ENCODE peak calls at places on chromosomes 2 and 18, in nine cellular contexts. One of them, this sample, is unnamed.

GRCh38 chr2:233414273-233414654 is 60.0 kb downstream of the DGKD start:
- DNase-seq in cardiac fibroblast: peak; percentile 31
- DNase-seq in activated CD8-positive, alpha-beta memory T cell treated with anti-CD3 and anti-CD28 coated beads for 4 hours: no peak
- DNase-seq in amygdala: no peak
- DNase-seq in activated naive CD8-positive, alpha-beta T cell treated with anti-CD3 and anti-CD28 coated beads, Interleukin-2, amount 50 U/mL, for 16 hours: no peak
- DNase-seq in AML-193: no peak
- DNase-seq in stimulated activated CD8-positive, alpha-beta memory T cell treated with anti-CD3 and anti-CD28 coated beads, Interleukin-12 subunit alpha, Interleukin-12 subunit beta, amount 100 ng/mL, for 1 hour: no peak
- DNase-seq in ACHN: peak; percentile 93
- DNase-seq in GM04504: no peak
- DNase-seq in this sample: no peak

GRCh38 chr18:42183746-42184145 is 228.7 kb downstream of the PIK3C3 start:
- DNase-seq in cardiac fibroblast: peak; percentile 43
- DNase-seq in activated CD8-positive, alpha-beta memory T cell treated with anti-CD3 and anti-CD28 coated beads for 4 hours: no peak
- DNase-seq in amygdala: no peak
- DNase-seq in activated naive CD8-positive, alpha-beta T cell treated with anti-CD3 and anti-CD28 coated beads, Interleukin-2, amount 50 U/mL, for 16 hours: no peak
- DNase-seq in AML-193: no peak
- DNase-seq in stimulated activated CD8-positive, alpha-beta memory T cell treated with anti-CD3 and anti-CD28 coated beads, Interleukin-12 subunit alpha, Interleukin-12 subunit beta, amount 100 ng/mL, for 1 hour: no peak
- DNase-seq in ACHN: peak; percentile 87
- DNase-seq in GM04504: peak; percentile 59
- DNase-seq in this sample: peak; percentile 84

GRCh38 chr2:163611557-163611906 is 124.3 kb downstream of the FIGN start:
- DNase-seq in cardiac fibroblast: no peak
- DNase-seq in activated CD8-positive, alpha-beta memory T cell treated with anti-CD3 and anti-CD28 coated beads for 4 hours: no peak
- DNase-seq in amygdala: no peak
- DNase-seq in activated naive CD8-positive, alpha-beta T cell treated with anti-CD3 and anti-CD28 coated beads, Interleukin-2, amount 50 U/mL, for 16 hours: no peak
- DNase-seq in AML-193: no peak
- DNase-seq in stimulated activated CD8-positive, alpha-beta memory T cell treated with anti-CD3 and anti-CD28 coated beads, Interleukin-12 subunit alpha, Interleukin-12 subunit beta, amount 100 ng/mL, for 1 hour: no peak
- DNase-seq in ACHN: no peak
- DNase-seq in GM04504: no peak
- DNase-seq in this sample: no peak

GRCh38 chr18:70380915-70381896 is 92.4 kb downstream of the SOCS6 start:
- DNase-seq in cardiac fibroblast: peak; percentile 26
- DNase-seq in activated CD8-positive, alpha-beta memory T cell treated with anti-CD3 and anti-CD28 coated beads for 4 hours: no peak
- DNase-seq in amygdala: peak; percentile 88
- DNase-seq in activated naive CD8-positive, alpha-beta T cell treated with anti-CD3 and anti-CD28 coated beads, Interleukin-2, amount 50 U/mL, for 16 hours: no peak
- DNase-seq in AML-193: no peak
- DNase-seq in stimulated activated CD8-positive, alpha-beta memory T cell treated with anti-CD3 and anti-CD28 coated beads, Interleukin-12 subunit alpha, Interleukin-12 subunit beta, amount 100 ng/mL, for 1 hour: no peak
- DNase-seq in ACHN: no peak
- DNase-seq in GM04504: no peak
- DNase-seq in this sample: no peak

GRCh38 chr2:69969991-69970390 is 8.6 kb upstream of the ASPRV1 start:
- DNase-seq in cardiac fibroblast: no peak
- DNase-seq in activated CD8-positive, alpha-beta memory T cell treated with anti-CD3 and anti-CD28 coated beads for 4 hours: no peak
- DNase-seq in amygdala: no peak
- DNase-seq in activated naive CD8-positive, alpha-beta T cell treated with anti-CD3 and anti-CD28 coated beads, Interleukin-2, amount 50 U/mL, for 16 hours: no peak
- DNase-seq in AML-193: no peak
- DNase-seq in stimulated activated CD8-positive, alpha-beta memory T cell treated with anti-CD3 and anti-CD28 coated beads, Interleukin-12 subunit alpha, Interleukin-12 subunit beta, amount 100 ng/mL, for 1 hour: no peak
- DNase-seq in ACHN: no peak
- DNase-seq in GM04504: no peak
- DNase-seq in this sample: no peak

GRCh38 chr2:12177052-12177994 is 430.9 kb downstream of the LPIN1 start:
- DNase-seq in cardiac fibroblast: peak; percentile 84
- DNase-seq in activated CD8-positive, alpha-beta memory T cell treated with anti-CD3 and anti-CD28 coated beads for 4 hours: no peak
- DNase-seq in amygdala: no peak
- DNase-seq in activated naive CD8-positive, alpha-beta T cell treated with anti-CD3 and anti-CD28 coated beads, Interleukin-2, amount 50 U/mL, for 16 hours: no peak
- DNase-seq in AML-193: peak; percentile 49
- DNase-seq in stimulated activated CD8-positive, alpha-beta memory T cell treated with anti-CD3 and anti-CD28 coated beads, Interleukin-12 subunit alpha, Interleukin-12 subunit beta, amount 100 ng/mL, for 1 hour: no peak
- DNase-seq in ACHN: no peak
- DNase-seq in GM04504: peak; percentile 64
- DNase-seq in this sample: peak; percentile 48

GRCh38 chr2:240574386-240575100 is 6.3 kb downstream of the RNPEPL1 start:
- DNase-seq in cardiac fibroblast: no peak
- DNase-seq in activated CD8-positive, alpha-beta memory T cell treated with anti-CD3 and anti-CD28 coated beads for 4 hours: no peak
- DNase-seq in amygdala: no peak
- DNase-seq in activated naive CD8-positive, alpha-beta T cell treated with anti-CD3 and anti-CD28 coated beads, Interleukin-2, amount 50 U/mL, for 16 hours: no peak
- DNase-seq in AML-193: no peak
- DNase-seq in stimulated activated CD8-positive, alpha-beta memory T cell treated with anti-CD3 and anti-CD28 coated beads, Interleukin-12 subunit alpha, Interleukin-12 subunit beta, amount 100 ng/mL, for 1 hour: no peak
- DNase-seq in ACHN: no peak
- DNase-seq in GM04504: no peak
- DNase-seq in this sample: no peak

GRCh38 chr2:61763605-61764034 is 90.2 kb downstream of the FAM161A start:
- DNase-seq in cardiac fibroblast: peak; percentile 91
- DNase-seq in activated CD8-positive, alpha-beta memory T cell treated with anti-CD3 and anti-CD28 coated beads for 4 hours: no peak
- DNase-seq in amygdala: peak; percentile 84
- DNase-seq in activated naive CD8-positive, alpha-beta T cell treated with anti-CD3 and anti-CD28 coated beads, Interleukin-2, amount 50 U/mL, for 16 hours: no peak
- DNase-seq in AML-193: peak; percentile 28
- DNase-seq in stimulated activated CD8-positive, alpha-beta memory T cell treated with anti-CD3 and anti-CD28 coated beads, Interleukin-12 subunit alpha, Interleukin-12 subunit beta, amount 100 ng/mL, for 1 hour: no peak
- DNase-seq in ACHN: peak; percentile 95
- DNase-seq in GM04504: peak; percentile 71
- DNase-seq in this sample: peak; percentile 60

GRCh38 chr2:240932724-240933047 is 26.6 kb downstream of the CROCC2 start:
- DNase-seq in cardiac fibroblast: no peak
- DNase-seq in activated CD8-positive, alpha-beta memory T cell treated with anti-CD3 and anti-CD28 coated beads for 4 hours: no peak
- DNase-seq in amygdala: no peak
- DNase-seq in activated naive CD8-positive, alpha-beta T cell treated with anti-CD3 and anti-CD28 coated beads, Interleukin-2, amount 50 U/mL, for 16 hours: no peak
- DNase-seq in AML-193: no peak
- DNase-seq in stimulated activated CD8-positive, alpha-beta memory T cell treated with anti-CD3 and anti-CD28 coated beads, Interleukin-12 subunit alpha, Interleukin-12 subunit beta, amount 100 ng/mL, for 1 hour: no peak
- DNase-seq in ACHN: no peak
- DNase-seq in GM04504: no peak
- DNase-seq in this sample: no peak

GRCh38 chr2:150485114-150485870 is 2.2 kb downstream of the RND3 start:
- DNase-seq in cardiac fibroblast: peak; percentile 80
- DNase-seq in activated CD8-positive, alpha-beta memory T cell treated with anti-CD3 and anti-CD28 coated beads for 4 hours: no peak
- DNase-seq in amygdala: peak; percentile 30
- DNase-seq in activated naive CD8-positive, alpha-beta T cell treated with anti-CD3 and anti-CD28 coated beads, Interleukin-2, amount 50 U/mL, for 16 hours: no peak
- DNase-seq in AML-193: no peak
- DNase-seq in stimulated activated CD8-positive, alpha-beta memory T cell treated with anti-CD3 and anti-CD28 coated beads, Interleukin-12 subunit alpha, Interleukin-12 subunit beta, amount 100 ng/mL, for 1 hour: no peak
- DNase-seq in ACHN: peak; percentile 75
- DNase-seq in GM04504: peak; percentile 26
- DNase-seq in this sample: no peak

GRCh38 chr2:226795281-226796011 is 4.2 kb downstream of the IRS1 start:
- DNase-seq in cardiac fibroblast: no peak
- DNase-seq in activated CD8-positive, alpha-beta memory T cell treated with anti-CD3 and anti-CD28 coated beads for 4 hours: no peak
- DNase-seq in amygdala: no peak
- DNase-seq in activated naive CD8-positive, alpha-beta T cell treated with anti-CD3 and anti-CD28 coated beads, Interleukin-2, amount 50 U/mL, for 16 hours: no peak
- DNase-seq in AML-193: no peak
- DNase-seq in stimulated activated CD8-positive, alpha-beta memory T cell treated with anti-CD3 and anti-CD28 coated beads, Interleukin-12 subunit alpha, Interleukin-12 subunit beta, amount 100 ng/mL, for 1 hour: no peak
- DNase-seq in ACHN: no peak
- DNase-seq in GM04504: no peak
- DNase-seq in this sample: no peak

GRCh38 chr2:42864222-42864621 is 71.8 kb upstream of the HAAO start:
- DNase-seq in cardiac fibroblast: no peak
- DNase-seq in activated CD8-positive, alpha-beta memory T cell treated with anti-CD3 and anti-CD28 coated beads for 4 hours: no peak
- DNase-seq in amygdala: no peak
- DNase-seq in activated naive CD8-positive, alpha-beta T cell treated with anti-CD3 and anti-CD28 coated beads, Interleukin-2, amount 50 U/mL, for 16 hours: no peak
- DNase-seq in AML-193: no peak
- DNase-seq in stimulated activated CD8-positive, alpha-beta memory T cell treated with anti-CD3 and anti-CD28 coated beads, Interleukin-12 subunit alpha, Interleukin-12 subunit beta, amount 100 ng/mL, for 1 hour: no peak
- DNase-seq in ACHN: no peak
- DNase-seq in GM04504: no peak
- DNase-seq in this sample: no peak

GRCh38 chr2:95346738-95347671 is 49.9 kb downstream of the KCNIP3 start:
- DNase-seq in cardiac fibroblast: peak; percentile 35
- DNase-seq in activated CD8-positive, alpha-beta memory T cell treated with anti-CD3 and anti-CD28 coated beads for 4 hours: no peak
- DNase-seq in amygdala: no peak
- DNase-seq in activated naive CD8-positive, alpha-beta T cell treated with anti-CD3 and anti-CD28 coated beads, Interleukin-2, amount 50 U/mL, for 16 hours: no peak
- DNase-seq in AML-193: no peak
- DNase-seq in stimulated activated CD8-positive, alpha-beta memory T cell treated with anti-CD3 and anti-CD28 coated beads, Interleukin-12 subunit alpha, Interleukin-12 subunit beta, amount 100 ng/mL, for 1 hour: no peak
- DNase-seq in ACHN: peak; percentile 39
- DNase-seq in GM04504: no peak
- DNase-seq in this sample: no peak

GRCh38 chr2:42385225-42385624 is 24.2 kb upstream of the COX7A2L start:
- DNase-seq in cardiac fibroblast: peak; percentile 7
- DNase-seq in activated CD8-positive, alpha-beta memory T cell treated with anti-CD3 and anti-CD28 coated beads for 4 hours: no peak
- DNase-seq in amygdala: no peak
- DNase-seq in activated naive CD8-positive, alpha-beta T cell treated with anti-CD3 and anti-CD28 coated beads, Interleukin-2, amount 50 U/mL, for 16 hours: no peak
- DNase-seq in AML-193: no peak
- DNase-seq in stimulated activated CD8-positive, alpha-beta memory T cell treated with anti-CD3 and anti-CD28 coated beads, Interleukin-12 subunit alpha, Interleukin-12 subunit beta, amount 100 ng/mL, for 1 hour: no peak
- DNase-seq in ACHN: peak; percentile 32
- DNase-seq in GM04504: no peak
- DNase-seq in this sample: no peak

GRCh38 chr2:70468898-70469297 is 84.7 kb downstream of the TGFA start:
- DNase-seq in cardiac fibroblast: no peak
- DNase-seq in activated CD8-positive, alpha-beta memory T cell treated with anti-CD3 and anti-CD28 coated beads for 4 hours: no peak
- DNase-seq in amygdala: no peak
- DNase-seq in activated naive CD8-positive, alpha-beta T cell treated with anti-CD3 and anti-CD28 coated beads, Interleukin-2, amount 50 U/mL, for 16 hours: no peak
- DNase-seq in AML-193: no peak
- DNase-seq in stimulated activated CD8-positive, alpha-beta memory T cell treated with anti-CD3 and anti-CD28 coated beads, Interleukin-12 subunit alpha, Interleukin-12 subunit beta, amount 100 ng/mL, for 1 hour: no peak
- DNase-seq in ACHN: no peak
- DNase-seq in GM04504: no peak
- DNase-seq in this sample: no peak

GRCh38 chr2:88874063-88874657 is 182.7 kb downstream of the RPIA start:
- DNase-seq in cardiac fibroblast: peak; percentile 70
- DNase-seq in activated CD8-positive, alpha-beta memory T cell treated with anti-CD3 and anti-CD28 coated beads for 4 hours: no peak
- DNase-seq in amygdala: no peak
- DNase-seq in activated naive CD8-positive, alpha-beta T cell treated with anti-CD3 and anti-CD28 coated beads, Interleukin-2, amount 50 U/mL, for 16 hours: peak; percentile 19
- DNase-seq in AML-193: peak; percentile 59
- DNase-seq in stimulated activated CD8-positive, alpha-beta memory T cell treated with anti-CD3 and anti-CD28 coated beads, Interleukin-12 subunit alpha, Interleukin-12 subunit beta, amount 100 ng/mL, for 1 hour: peak; percentile 14
- DNase-seq in ACHN: peak; percentile 64
- DNase-seq in GM04504: peak; percentile 14
- DNase-seq in this sample: no peak